ENCODE peak calls at places on chromosomes 6 and 20, in four cellular contexts. One of them, this sample, is unnamed.

GRCh38 chr20:10271470-10272219 is 53.0 kb downstream of the SNAP25 start:
- DNase-seq in posterior vena cava: no peak
- DNase-seq in ELR: no peak
- DNase-seq in activated T-cell treated with anti-CD3 and anti-CD28 coated beads, Interleukin-2, amount 50 U/mL, for 72 hours: no peak
- DNase-seq in this sample: no peak

GRCh38 chr6:168365422-168366165 is 46.0 kb upstream of the DACT2 start:
- DNase-seq in posterior vena cava: peak
- DNase-seq in activated T-cell treated with anti-CD3 and anti-CD28 coated beads, Interleukin-2, amount 50 U/mL, for 72 hours: no peak
- DNase-seq in ELR: no peak
- DNase-seq in this sample: no peak

GRCh38 chr6:118212451-118213173 is 305.5 kb downstream of the SLC35F1 start:
- DNase-seq in activated T-cell treated with anti-CD3 and anti-CD28 coated beads, Interleukin-2, amount 50 U/mL, for 72 hours: no peak
- DNase-seq in ELR: no peak
- DNase-seq in posterior vena cava: no peak
- DNase-seq in this sample: no peak

GRCh38 chr20:63846128-63846771 is 15.0 kb upstream of the ABHD16B start:
- DNase-seq in ELR: peak
- DNase-seq in activated T-cell treated with anti-CD3 and anti-CD28 coated beads, Interleukin-2, amount 50 U/mL, for 72 hours: no peak
- DNase-seq in posterior vena cava: no peak
- DNase-seq in this sample: no peak

GRCh38 chr6:84001119-84001518 is 32.5 kb upstream of the MRAP2 start:
- DNase-seq in ELR: no peak
- DNase-seq in activated T-cell treated with anti-CD3 and anti-CD28 coated beads, Interleukin-2, amount 50 U/mL, for 72 hours: no peak
- DNase-seq in posterior vena cava: no peak
- DNase-seq in this sample: no peak

GRCh38 chr20:10708342-10709185 is 34.8 kb upstream of the JAG1 start:
- DNase-seq in ELR: peak
- DNase-seq in posterior vena cava: no peak
- DNase-seq in activated T-cell treated with anti-CD3 and anti-CD28 coated beads, Interleukin-2, amount 50 U/mL, for 72 hours: no peak
- DNase-seq in this sample: no peak

GRCh38 chr20:2236266-2236665 is 59.5 kb upstream of the TGM3 start:
- DNase-seq in activated T-cell treated with anti-CD3 and anti-CD28 coated beads, Interleukin-2, amount 50 U/mL, for 72 hours: no peak
- DNase-seq in ELR: peak
- DNase-seq in posterior vena cava: no peak
- DNase-seq in this sample: no peak

GRCh38 chr20:62254021-62254724 is 15.9 kb downstream of the OSBPL2 start:
- DNase-seq in posterior vena cava: no peak
- DNase-seq in ELR: no peak
- DNase-seq in activated T-cell treated with anti-CD3 and anti-CD28 coated beads, Interleukin-2, amount 50 U/mL, for 72 hours: no peak
- DNase-seq in this sample: no peak

GRCh38 chr20:63690898-63691710 is 5.3 kb upstream of the TNFRSF6B start:
- DNase-seq in ELR: no peak
- DNase-seq in activated T-cell treated with anti-CD3 and anti-CD28 coated beads, Interleukin-2, amount 50 U/mL, for 72 hours: no peak
- DNase-seq in posterior vena cava: peak
- DNase-seq in this sample: no peak

This sample was measured in activated CD8-positive, alpha-beta T cell treated with anti-CD3 and anti-CD28 coated beads, Interleukin-2, amount 10 ng/mL, durations not matched to agents 7 days and 5 days.